ENCODE peak calls at places on chromosomes 4 and X, in five cellular contexts. W is GM20000, L is neural crest cell, Z is GM10248, K is WERI-Rb-1. C is an unnamed sample.

GRCh38 chrX:149858592-149858991 is 22.4 kb upstream of the MAGEA8 start:
- DNase-seq in W (no peak), L (no peak), K (no peak), Z (no peak), C (no peak)

GRCh38 chr4:107863850-107864371 is 39.2 kb downstream of the SGMS2 start:
- DNase-seq in W (no peak), L (no peak), Z (no peak), K (no peak), C (no peak)

GRCh38 chr4:73853246-73853704 is at the start of gene PF4V1:
- DNase-seq in K (no peak), Z (no peak), W (no peak), L (no peak), C (no peak)

GRCh38 chrX:49172280-49172780 is 632 bp downstream of the PLP2 start:
- DNase-seq in L (no peak), W (peak; percentile 77), Z (peak; percentile 62), K (no peak), C (peak; percentile 33)

GRCh38 chr4:100240008-100240407 is 49.7 kb upstream of the DDIT4L start:
- DNase-seq in L (no peak), W (no peak), Z (no peak), K (no peak), C (no peak)

GRCh38 chrX:85375333-85375738 is 4.1 kb downstream of the POF1B start:
- DNase-seq in W (no peak), Z (no peak), L (no peak), K (no peak), C (no peak)

GRCh38 chr4:139208404-139208945 is 31.5 kb upstream of the ELF2 start:
- DNase-seq in W (no peak), Z (no peak), K (no peak), L (no peak), C (no peak)

GRCh38 chrX:21479695-21480280 is 105.6 kb downstream of the CNKSR2 start:
- DNase-seq in K (no peak), Z (peak; percentile 27), W (peak; percentile 2), L (no peak), C (no peak)

GRCh38 chrX:15142084-15142715 is 127.7 kb downstream of the ASB9 start:
- DNase-seq in W (no peak), Z (no peak), L (no peak), K (no peak), C (no peak)

GRCh38 chrX:50805316-50805715 is 8.7 kb downstream of the SHROOM4 start:
- DNase-seq in W (no peak), K (no peak), L (no peak), Z (no peak), C (no peak)

GRCh38 chr4:48203819-48204218 is 65.8 kb downstream of the TEC start:
- DNase-seq in Z (no peak), K (no peak), W (no peak), L (no peak), C (no peak)

GRCh38 chr4:150136036-150136435 is 57.8 kb downstream of the DCLK2 start:
- DNase-seq in W (no peak), L (no peak), K (no peak), Z (no peak), C (no peak)

GRCh38 chrX:13119386-13119785 is 75.0 kb upstream of the FAM9C start:
- DNase-seq in K (peak; percentile 16), L (no peak), W (no peak), Z (no peak), C (no peak)

GRCh38 chrX:53093177-53093655 is 726 bp upstream of the KANTR start:
- DNase-seq in K (peak; percentile 79), W (peak; percentile 71), Z (peak; percentile 68), L (peak; percentile 64), C (peak; percentile 60)

GRCh38 chr4:86594559-86595425 is 677 bp downstream of the PTPN13 start:
- DNase-seq in K (peak; percentile 63), W (peak; percentile 38), L (no peak), Z (peak; percentile 45), C (peak; percentile 45)

GRCh38 chr4:183658362-183659028 is 490 bp downstream of the RWDD4 start:
- DNase-seq in L (peak; percentile 14), W (peak; percentile 49), Z (peak; percentile 34), K (no peak), C (peak; percentile 51)

GRCh38 chr4:113003841-113004240 is 45.6 kb upstream of the ANK2 start:
- DNase-seq in W (no peak), K (no peak), L (no peak), Z (no peak), C (no peak)

GRCh38 chr4:87354168-87355102 is 31.8 kb upstream of the HSD17B13 start:
- DNase-seq in K (no peak), L (no peak), W (no peak), Z (no peak), C (no peak)

GRCh38 chr4:76752911-76753494 is 144.9 kb downstream of the SOWAHB start:
- DNase-seq in W (no peak), L (no peak), Z (no peak), K (no peak), C (no peak)

GRCh38 chr4:168769416-168769815 is 240.6 kb downstream of the CBR4 start:
- DNase-seq in W (no peak), Z (no peak), K (no peak), L (no peak), C (no peak)

GRCh38 chrX:95539041-95539440 is 1145.6 kb upstream of the DIAPH2 start:
- DNase-seq in Z (no peak), L (no peak), W (no peak), K (no peak), C (no peak)

GRCh38 chr4:186190456-186191265 is 706 bp upstream of the CYP4V2 start:
- DNase-seq in K (peak; percentile 44), L (no peak), W (peak; percentile 66), Z (peak; percentile 57), C (no peak)

GRCh38 chr4:102116121-102116520 is 229.2 kb downstream of the SLC39A8 start:
- DNase-seq in W (no peak), L (no peak), Z (no peak), K (no peak), C (no peak)

GRCh38 chrX:40132751-40133150 is 35.0 kb upstream of the BCOR start:
- DNase-seq in W (no peak), L (no peak), Z (no peak), K (no peak), C (no peak)

GRCh38 chrX:72238183-72238582 is 644 bp downstream of the ERCC6L start:
- DNase-seq in K (no peak), L (no peak), W (no peak), Z (no peak), C (no peak)

GRCh38 chrX:56804867-56805266 is 75.8 kb downstream of the NBDY start:
- DNase-seq in W (no peak), K (no peak), L (no peak), Z (no peak), C (no peak)

GRCh38 chrX:56802428-56802827 is 73.4 kb downstream of the NBDY start:
- DNase-seq in Z (no peak), L (no peak), K (no peak), W (no peak), C (no peak)

GRCh38 chrX:56805399-56805798 is 76.4 kb downstream of the NBDY start:
- DNase-seq in Z (no peak), L (no peak), W (no peak), K (no peak), C (no peak)

GRCh38 chrX:56802921-56803848 is 74.1 kb downstream of the NBDY start:
- DNase-seq in L (peak; percentile 22), Z (peak; percentile 45), K (peak; percentile 72), W (no peak), C (peak; percentile 86)

GRCh38 chrX:56803849-56804681 is 75.0 kb downstream of the NBDY start:
- DNase-seq in K (no peak), L (no peak), Z (no peak), W (no peak), C (no peak)
- TF ChIP-seq CTCF in K (no peak), L (no peak), Z (no peak), W (no peak), C (no peak)

GRCh38 chr4:25233737-25234389 is at the start of gene PI4K2B:
- DNase-seq in Z (peak; percentile 94), K (peak; percentile 95), W (peak; percentile 95), L (peak; percentile 76), C (peak; percentile 76)

GRCh38 chr4:25234390-25235367 is 846 bp downstream of the PI4K2B start:
- DNase-seq in L (peak; percentile 41), K (peak; percentile 35), Z (peak; percentile 69), W (peak; percentile 82), C (peak; percentile 63)

GRCh38 chr4:25233194-25233593 is 639 bp upstream of the PI4K2B start:
- DNase-seq in K (no peak), L (no peak), W (no peak), Z (no peak), C (no peak)

GRCh38 chr4:25236971-25237370 is 3.1 kb downstream of the PI4K2B start:
- DNase-seq in W (no peak), K (no peak), L (no peak), Z (no peak), C (no peak)

DNA sequence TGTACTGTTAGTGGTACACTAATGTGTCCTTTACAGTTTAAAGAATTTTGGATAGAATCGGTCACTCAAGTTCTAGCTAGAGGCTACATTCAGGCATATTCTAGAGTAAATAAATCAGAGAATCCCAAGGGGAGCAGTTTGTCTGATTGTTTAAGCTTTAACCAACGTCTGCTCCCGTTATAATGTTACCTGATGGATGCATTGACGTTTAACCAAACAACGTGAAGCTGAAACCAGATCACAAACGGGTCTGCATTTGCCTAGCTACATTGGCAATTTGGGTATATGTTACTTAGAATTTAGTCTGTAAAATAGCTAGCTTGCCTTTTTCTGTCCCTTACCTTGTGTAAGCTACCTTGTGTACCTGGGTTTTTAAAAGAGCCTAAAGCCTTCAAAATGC is 1.6 kb downstream of the PI4K2B start:
- DNase-seq in Z (no peak), W (no peak), L (no peak), K (no peak), C (no peak)
- TF ChIP-seq CTCF in Z (no peak), W (no peak), L (no peak), K (no peak), C (no peak)

DNA sequence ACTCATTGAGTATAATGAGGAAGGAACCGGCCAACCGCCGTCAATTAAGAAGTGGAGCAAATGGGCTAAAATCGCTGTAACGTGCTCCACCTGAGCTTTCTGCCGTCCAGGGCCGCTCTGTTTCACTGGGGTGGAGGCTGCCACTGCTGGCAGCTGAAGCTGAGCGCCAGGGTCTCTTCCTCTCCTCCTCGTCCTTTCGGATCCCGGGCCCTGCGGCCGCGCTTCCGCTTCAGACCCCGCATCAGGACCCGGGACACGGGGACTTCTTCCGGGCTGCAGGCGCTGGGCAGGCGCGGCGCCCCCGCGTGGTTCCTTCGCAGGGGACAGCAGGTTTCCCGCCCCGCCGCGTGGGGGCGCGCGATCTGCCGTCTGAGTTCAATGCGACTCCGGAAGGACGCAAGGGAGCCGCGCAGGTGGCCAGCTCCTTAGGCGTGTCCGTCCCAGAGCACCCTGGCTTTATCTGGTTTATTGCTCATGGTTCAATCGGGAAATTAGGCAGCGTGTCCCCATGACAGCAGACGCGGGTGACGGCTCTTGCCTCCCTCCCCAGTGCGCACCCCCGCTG is 519.8 kb downstream of the TRIML1 start:
- DNase-seq in K (no peak), Z (no peak), L (no peak), W (no peak), C (no peak)
- TF ChIP-seq CTCF in K (peak; percentile 11), Z (no peak), L (no peak), W (no peak), C (no peak)

DNA sequence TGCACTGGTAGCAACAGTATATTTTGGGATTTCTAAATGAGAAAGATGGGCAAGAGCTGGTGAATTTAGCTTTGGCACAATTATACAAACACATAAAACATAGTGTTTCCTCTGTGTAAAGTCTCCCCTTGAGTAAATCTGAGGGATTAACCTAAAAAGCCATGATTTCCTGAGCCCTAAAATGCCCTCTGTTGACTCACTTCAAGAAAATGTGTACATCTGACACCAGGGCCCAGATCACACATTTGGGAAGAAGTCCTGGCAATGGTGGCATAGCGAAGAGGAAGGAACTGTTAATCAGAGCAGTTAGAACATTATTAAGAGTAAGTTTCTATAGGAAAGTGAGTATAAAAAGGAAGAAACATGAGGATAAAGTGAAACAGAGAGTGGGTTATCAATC is 338.5 kb downstream of the SPOCK3 start:
- DNase-seq in K (no peak), W (no peak), Z (no peak), L (no peak), C (no peak)
- TF ChIP-seq CTCF in K (no peak), W (no peak), Z (no peak), L (no peak), C (no peak)

C was measured in dorsolateral prefrontal cortex.